ENCODE peak calls at places on chromosomes 1 and 21, in five cellular contexts. One of them, this sample, is unnamed.

GRCh38 chr1:27009601-27010197 is 3.0 kb downstream of the TENT5B start:
- DNase-seq in iPS DF 19.7: no peak
- DNase-seq in hepatic stellate cell: no peak
- DNase-seq in activated CD4-positive, alpha-beta T cell treated with anti-CD3 and anti-CD28 coated beads, Interleukin-2, amount 50 U/mL, for 1 hour: no peak
- DNase-seq in transverse colon: peak; percentile 60
- DNase-seq in this sample: no peak

GRCh38 chr21:37700641-37701202 is 215.5 kb downstream of the KCNJ6 start:
- DNase-seq in iPS DF 19.7: peak; percentile 74
- DNase-seq in activated CD4-positive, alpha-beta T cell treated with anti-CD3 and anti-CD28 coated beads, Interleukin-2, amount 50 U/mL, for 1 hour: no peak
- DNase-seq in hepatic stellate cell: peak; percentile 72
- DNase-seq in transverse colon: no peak
- DNase-seq in this sample: no peak

GRCh38 chr1:155006601-155007101 is 4.0 kb downstream of the ZBTB7B start:
- DNase-seq in activated CD4-positive, alpha-beta T cell treated with anti-CD3 and anti-CD28 coated beads, Interleukin-2, amount 50 U/mL, for 1 hour: no peak
- DNase-seq in transverse colon: peak; percentile 37
- DNase-seq in iPS DF 19.7: no peak
- DNase-seq in hepatic stellate cell: peak; percentile 49
- DNase-seq in this sample: no peak

GRCh38 chr21:45184869-45185268 is 102.8 kb downstream of the POFUT2 start:
- DNase-seq in activated CD4-positive, alpha-beta T cell treated with anti-CD3 and anti-CD28 coated beads, Interleukin-2, amount 50 U/mL, for 1 hour: no peak
- DNase-seq in transverse colon: no peak
- DNase-seq in iPS DF 19.7: no peak
- DNase-seq in hepatic stellate cell: no peak
- DNase-seq in this sample: no peak

GRCh38 chr1:117077267-117077666 is 17.1 kb downstream of the TTF2 start:
- DNase-seq in hepatic stellate cell: peak; percentile 29
- DNase-seq in transverse colon: no peak
- DNase-seq in activated CD4-positive, alpha-beta T cell treated with anti-CD3 and anti-CD28 coated beads, Interleukin-2, amount 50 U/mL, for 1 hour: no peak
- DNase-seq in iPS DF 19.7: no peak
- DNase-seq in this sample: no peak

GRCh38 chr1:58968360-58968952 is 184.6 kb upstream of the JUN start:
- DNase-seq in transverse colon: peak; percentile 72
- DNase-seq in hepatic stellate cell: no peak
- DNase-seq in iPS DF 19.7: no peak
- DNase-seq in activated CD4-positive, alpha-beta T cell treated with anti-CD3 and anti-CD28 coated beads, Interleukin-2, amount 50 U/mL, for 1 hour: no peak
- DNase-seq in this sample: no peak

GRCh38 chr1:58652351-58653184 is 47.3 kb downstream of the MYSM1 start:
- DNase-seq in iPS DF 19.7: peak; percentile 9
- DNase-seq in transverse colon: peak; percentile 48
- DNase-seq in activated CD4-positive, alpha-beta T cell treated with anti-CD3 and anti-CD28 coated beads, Interleukin-2, amount 50 U/mL, for 1 hour: peak; percentile 46
- DNase-seq in hepatic stellate cell: peak; percentile 47
- DNase-seq in this sample: no peak

GRCh38 chr1:154626456-154627246 is 18.7 kb upstream of the ADAR start:
- DNase-seq in hepatic stellate cell: peak; percentile 14
- DNase-seq in activated CD4-positive, alpha-beta T cell treated with anti-CD3 and anti-CD28 coated beads, Interleukin-2, amount 50 U/mL, for 1 hour: no peak
- DNase-seq in transverse colon: no peak
- DNase-seq in iPS DF 19.7: no peak
- DNase-seq in this sample: no peak

GRCh38 chr21:41610042-41610839 is 102.3 kb upstream of the TMPRSS2 start:
- DNase-seq in activated CD4-positive, alpha-beta T cell treated with anti-CD3 and anti-CD28 coated beads, Interleukin-2, amount 50 U/mL, for 1 hour: no peak
- DNase-seq in iPS DF 19.7: no peak
- DNase-seq in hepatic stellate cell: peak; percentile 73
- DNase-seq in transverse colon: peak; percentile 74
- DNase-seq in this sample: no peak

GRCh38 chr21:34144224-34144623 is 70.8 kb downstream of the MRPS6 start:
- DNase-seq in transverse colon: no peak
- DNase-seq in hepatic stellate cell: no peak
- DNase-seq in activated CD4-positive, alpha-beta T cell treated with anti-CD3 and anti-CD28 coated beads, Interleukin-2, amount 50 U/mL, for 1 hour: no peak
- DNase-seq in iPS DF 19.7: no peak
- DNase-seq in this sample: no peak

GRCh38 chr21:26099610-26100219 is 70.9 kb downstream of the APP start:
- DNase-seq in hepatic stellate cell: no peak
- DNase-seq in activated CD4-positive, alpha-beta T cell treated with anti-CD3 and anti-CD28 coated beads, Interleukin-2, amount 50 U/mL, for 1 hour: no peak
- DNase-seq in iPS DF 19.7: no peak
- DNase-seq in transverse colon: no peak
- DNase-seq in this sample: no peak

GRCh38 chr1:10402729-10403274 is 3.9 kb downstream of the PGD start:
- DNase-seq in activated CD4-positive, alpha-beta T cell treated with anti-CD3 and anti-CD28 coated beads, Interleukin-2, amount 50 U/mL, for 1 hour: no peak
- DNase-seq in transverse colon: no peak
- DNase-seq in hepatic stellate cell: no peak
- DNase-seq in iPS DF 19.7: no peak
- DNase-seq in this sample: no peak

GRCh38 chr1:159996653-159997052 is 35.1 kb downstream of the PIGM start:
- DNase-seq in hepatic stellate cell: peak; percentile 55
- DNase-seq in activated CD4-positive, alpha-beta T cell treated with anti-CD3 and anti-CD28 coated beads, Interleukin-2, amount 50 U/mL, for 1 hour: no peak
- DNase-seq in transverse colon: no peak
- DNase-seq in iPS DF 19.7: no peak
- DNase-seq in this sample: no peak

GRCh38 chr1:83497563-83497962 is 501.4 kb downstream of the TTLL7 start:
- DNase-seq in iPS DF 19.7: no peak
- DNase-seq in hepatic stellate cell: peak; percentile 1
- DNase-seq in transverse colon: no peak
- DNase-seq in activated CD4-positive, alpha-beta T cell treated with anti-CD3 and anti-CD28 coated beads, Interleukin-2, amount 50 U/mL, for 1 hour: no peak
- DNase-seq in this sample: no peak

GRCh38 chr1:46408356-46409062 is 14.4 kb downstream of the FAAH start:
- DNase-seq in activated CD4-positive, alpha-beta T cell treated with anti-CD3 and anti-CD28 coated beads, Interleukin-2, amount 50 U/mL, for 1 hour: no peak
- DNase-seq in transverse colon: no peak
- DNase-seq in hepatic stellate cell: peak; percentile 52
- DNase-seq in iPS DF 19.7: no peak
- DNase-seq in this sample: no peak

GRCh38 chr1:38138498-38139233 is 92.1 kb upstream of the POU3F1 start:
- DNase-seq in hepatic stellate cell: peak; percentile 89
- DNase-seq in iPS DF 19.7: no peak
- DNase-seq in transverse colon: peak; percentile 57
- DNase-seq in activated CD4-positive, alpha-beta T cell treated with anti-CD3 and anti-CD28 coated beads, Interleukin-2, amount 50 U/mL, for 1 hour: no peak
- DNase-seq in this sample: no peak

This sample was measured in mesenteric fat pad.